ENCODE peak calls at places on chromosomes 12 and 14, in seven cellular contexts. P, D, M, Y, K, B and L are unnamed samples.

GRCh38 chr12:102910792-102911191 is 6.3 kb downstream of the PAH start:
- DNase-seq in B (no peak), M (no peak), Y (no peak), D (no peak), K (no peak), P (no peak), L (no peak)

GRCh38 chr12:101749657-101750056 is 10.4 kb upstream of the SYCP3 start:
- DNase-seq in K (no peak), M (no peak), D (no peak), B (no peak), P (no peak), Y (no peak), L (no peak)

GRCh38 chr12:27334052-27334720 is 1.6 kb downstream of the BMAL2 start:
- DNase-seq in B (no peak), D (no peak), Y (no peak), P (no peak), M (no peak), K (no peak), L (no peak)

GRCh38 chr12:109804820-109805761 is 28.1 kb downstream of the TRPV4 start:
- DNase-seq in P (no peak), M (peak; percentile 72), Y (peak; percentile 25), B (peak; percentile 38), D (peak; percentile 60), K (peak; percentile 45), L (peak; percentile 50)

GRCh38 chr14:54105898-54106297 is 149.3 kb upstream of the BMP4 start:
- DNase-seq in D (no peak), K (no peak), B (no peak), Y (no peak), M (peak; percentile 58), P (no peak), L (no peak)

GRCh38 chr12:64610660-64611429 is 550 bp downstream of the RASSF3 start:
- DNase-seq in D (peak; percentile 66), P (no peak), M (peak; percentile 69), Y (no peak), B (peak; percentile 54), K (peak; percentile 52), L (peak; percentile 89)

GRCh38 chr14:32601908-32602307 is 272.8 kb downstream of the AKAP6 start:
- DNase-seq in D (no peak), P (no peak), K (no peak), M (no peak), B (no peak), Y (no peak), L (no peak)

GRCh38 chr14:49019467-49020100 is 566.6 kb downstream of the RPS29 start:
- DNase-seq in P (no peak), B (no peak), D (no peak), M (no peak), K (no peak), Y (no peak), L (no peak)

GRCh38 chr12:47004634-47005033 is 74.8 kb upstream of the PCED1B start:
- DNase-seq in P (no peak), B (no peak), K (no peak), D (no peak), M (no peak), Y (no peak), L (no peak)

GRCh38 chr14:67335781-67336180 is 23.8 kb downstream of the ATP6V1D start:
- DNase-seq in D (no peak), P (no peak), Y (no peak), M (no peak), K (no peak), B (no peak), L (no peak)

GRCh38 chr14:69376439-69376838 is 21.7 kb downstream of the ERH start:
- DNase-seq in P (no peak), D (no peak), B (no peak), Y (no peak), M (no peak), K (no peak), L (no peak)

GRCh38 chr12:30828686-30829085 is 73.9 kb upstream of the CAPRIN2 start:
- DNase-seq in P (no peak), M (no peak), K (no peak), D (no peak), Y (no peak), B (no peak), L (no peak)

GRCh38 chr14:102655154-102655553 is 62.7 kb downstream of the RCOR1 start:
- DNase-seq in P (no peak), Y (no peak), B (no peak), K (no peak), M (no peak), D (no peak), L (no peak)

GRCh38 chr12:10965511-10965910 is 21.2 kb downstream of the TAS2R50 start:
- DNase-seq in M (no peak), K (no peak), Y (no peak), P (no peak), B (no peak), D (no peak), L (no peak)

DNA sequence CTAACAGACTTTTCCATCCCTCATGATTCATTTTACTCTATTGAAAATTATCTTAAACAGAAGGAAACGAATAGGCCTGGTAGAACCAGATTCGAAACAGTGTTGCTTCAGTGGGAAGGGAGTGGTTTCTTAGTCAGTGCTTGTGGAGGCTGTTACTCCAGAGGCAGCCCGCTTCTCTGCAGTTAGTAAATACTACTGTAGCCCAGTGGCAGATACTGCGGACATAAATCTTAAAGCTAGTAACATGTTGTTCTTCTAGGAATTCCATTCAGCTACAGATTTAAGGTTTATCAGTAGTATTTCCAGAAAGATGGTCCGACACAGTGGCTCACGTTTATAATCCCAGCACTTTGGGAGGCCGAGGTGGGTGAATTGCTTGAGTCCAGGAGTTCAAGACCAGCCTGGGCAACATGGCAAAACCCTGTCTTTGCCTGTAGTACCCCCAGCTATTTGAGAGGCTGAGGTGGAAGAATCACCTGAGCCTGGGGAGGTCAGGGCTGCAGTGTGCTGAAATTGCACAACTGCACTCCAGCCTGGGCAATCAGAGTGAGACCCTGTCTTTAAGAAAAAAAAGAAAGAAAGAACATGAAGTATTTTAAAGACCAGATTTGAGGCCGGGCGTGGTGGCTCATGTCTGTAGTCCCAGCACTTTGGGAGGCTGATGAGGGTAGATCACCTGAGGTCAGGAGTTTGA is 45.9 kb downstream of the DIP2B start:
- DNase-seq in Y (no peak), P (no peak), M (no peak), D (no peak), K (peak; percentile 46), B (peak; percentile 35), L (no peak)
- H3K4me1 ChIP-seq in Y (peaks cover 9% of the 10 kb centered on the region), P (no peaks in the 10 kb centered on the region), M (peaks cover 33% of the 10 kb centered on the region), D (peaks cover 23% of the 10 kb centered on the region), K (peaks cover 7% of the 10 kb centered on the region), B (peaks cover 10% of the 10 kb centered on the region), L (peaks cover 20% of the 10 kb centered on the region)

GRCh38 chr14:74765721-74766120 is 2.6 kb downstream of the YLPM1 start:
- DNase-seq in M (no peak), Y (no peak), P (no peak), B (no peak), D (no peak), K (no peak), L (no peak)

GRCh38 chr14:74763803-74764531 is 851 bp downstream of the YLPM1 start:
- DNase-seq in Y (no peak), M (no peak), D (peak; percentile 23), P (no peak), K (peak; percentile 28), B (peak; percentile 14), L (peak; percentile 26)

DNA sequence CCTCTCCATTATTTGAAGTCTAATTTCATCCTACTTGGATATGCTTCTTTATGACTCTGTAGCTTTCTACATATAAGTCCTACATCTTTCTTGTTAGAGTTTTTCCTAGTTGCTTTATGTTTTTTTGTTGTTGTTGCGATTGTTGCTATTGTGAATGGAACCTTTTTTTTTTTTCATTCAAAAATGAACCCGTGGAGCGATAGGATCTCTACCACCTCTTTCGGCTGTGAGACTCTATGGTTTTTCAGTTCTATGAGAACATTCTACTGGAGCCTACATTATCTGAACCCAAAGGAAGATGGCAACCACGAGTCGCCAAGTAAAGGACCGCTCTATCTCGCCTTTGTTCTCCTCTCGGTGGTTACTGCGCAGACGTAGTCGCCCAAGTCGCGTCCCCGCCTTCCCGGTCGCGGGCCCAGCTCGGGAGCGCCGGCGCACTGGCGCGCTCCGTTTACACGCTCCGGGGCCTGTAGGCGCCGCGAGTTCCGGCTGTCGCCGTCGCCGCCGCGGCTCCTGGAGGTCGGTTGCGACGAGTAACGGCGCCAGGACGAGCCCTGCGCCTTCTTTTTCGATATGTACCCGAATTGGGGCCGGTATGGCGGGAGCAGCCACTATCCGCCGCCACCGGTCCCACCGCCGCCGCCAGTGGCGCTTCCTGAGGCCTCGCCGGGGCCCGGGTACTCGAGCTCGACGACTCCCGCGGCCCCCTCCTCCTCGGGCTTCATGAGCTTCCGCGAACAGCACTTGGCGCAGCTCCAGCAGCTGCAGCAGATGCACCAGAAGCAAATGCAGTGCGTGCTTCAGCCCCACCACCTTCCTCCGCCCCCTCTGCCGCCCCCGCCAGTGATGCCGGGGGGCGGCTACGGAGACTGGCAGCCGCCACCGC is at the start of gene YLPM1:
- DNase-seq in B (peak; percentile 87), D (peak; percentile 92), Y (peak; percentile 89), P (peak; percentile 97), K (peak; percentile 90), M (peak; percentile 94), L (peak; percentile 94)
- TF ChIP-seq POLR2A in B (peak; percentile 86), D (peak; percentile 80), Y (peak; percentile 89), P (peak; percentile 97), K (peak; percentile 70), M (no peak), L (no peak)

GRCh38 chr14:43003845-43004244 is 1397.2 kb downstream of the LRFN5 start:
- DNase-seq in B (no peak), M (no peak), Y (no peak), D (no peak), P (no peak), K (no peak), L (no peak)
- H3K36me3 ChIP-seq in B (no peaks in the 10 kb centered on the region), M (no peaks in the 10 kb centered on the region), Y (no peaks in the 10 kb centered on the region), D (no peaks in the 10 kb centered on the region), P (no peaks in the 10 kb centered on the region), K (no peaks in the 10 kb centered on the region), L (no peaks in the 10 kb centered on the region)

DNA sequence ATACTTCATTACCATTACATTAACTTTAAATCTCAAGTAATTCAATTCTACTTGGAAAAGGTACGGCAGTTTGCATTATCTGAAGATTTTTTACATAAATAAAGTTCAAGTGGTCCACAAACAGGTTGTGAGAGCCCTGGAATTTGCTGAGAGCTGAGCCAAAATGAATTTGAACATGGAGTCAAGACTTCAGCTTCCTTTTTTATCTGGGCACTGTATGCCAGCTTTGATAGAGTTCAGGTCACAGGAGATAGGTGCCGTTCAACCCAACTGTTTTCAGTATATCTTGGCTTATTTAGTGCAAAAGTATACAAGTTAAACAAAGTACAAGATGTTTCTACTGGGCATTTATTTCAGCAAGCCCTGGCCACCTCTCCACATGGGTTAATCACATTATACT is 28.8 kb downstream of the HNRNPC start:
- DNase-seq in B (no peak), Y (no peak), K (no peak), P (no peak), M (no peak), D (no peak), L (no peak)
- H3K4me1 ChIP-seq in B (peaks cover 8% of the 10 kb centered on the region), Y (peaks cover 34% of the 10 kb centered on the region), K (peaks cover 4% of the 10 kb centered on the region), P (peaks cover 8% of the 10 kb centered on the region), M (peaks cover 17% of the 10 kb centered on the region), D (peaks cover 53% of the 10 kb centered on the region), L (peaks cover 17% of the 10 kb centered on the region)

GRCh38 chr12:80966001-80966400 is 28.3 kb upstream of the LIN7A start:
- DNase-seq in M (no peak), Y (no peak), B (no peak), P (no peak), K (no peak), D (no peak), L (no peak)

GRCh38 chr12:80967565-80967964 is 29.8 kb upstream of the LIN7A start:
- DNase-seq in D (no peak), M (no peak), P (no peak), B (no peak), K (no peak), Y (no peak), L (no peak)
- TF ChIP-seq POLR2A in D (no peak), M (no peak), P (no peak), B (no peak), K (no peak), Y (no peak), L (no peak)